ENCODE peak calls at places on chromosome 13, in eight cellular contexts. S, N, K, V, M, D, L and C are unnamed samples.

GRCh38 chr13:28535734-28536133 is 40.8 kb upstream of the FLT1 start:
- DNase-seq in S (no peak), N (no peak), K (no peak), V (no peak), M (no peak), D (no peak), L (no peak), C (no peak)

GRCh38 chr13:88144580-88144979 is 473.4 kb downstream of the SLITRK5 start:
- DNase-seq in S (no peak), N (no peak), K (no peak), V (no peak), M (no peak), D (no peak), L (no peak), C (no peak)

GRCh38 chr13:102400619-102401125 is 1.2 kb downstream of the FGF14 start:
- DNase-seq in S (no peak), N (peak; percentile 27), K (peak; percentile 47), V (peak; percentile 58), M (no peak), D (no peak), L (no peak), C (no peak)

GRCh38 chr13:59450218-59450617 is 713.5 kb downstream of the DIAPH3 start:
- DNase-seq in S (no peak), N (no peak), K (no peak), V (no peak), M (no peak), D (no peak), L (no peak), C (no peak)

GRCh38 chr13:87999141-87999765 is 328.1 kb downstream of the SLITRK5 start:
- DNase-seq in S (peak; percentile 30), N (no peak), K (no peak), V (no peak), M (peak; percentile 26), D (no peak), L (peak; percentile 88), C (no peak)

GRCh38 chr13:40549500-40550094 is 116.8 kb downstream of the FOXO1 start:
- DNase-seq in S (no peak), N (no peak), K (no peak), V (no peak), M (peak; percentile 28), D (no peak), L (peak; percentile 80), C (no peak)

GRCh38 chr13:30173301-30173605 is 134.1 kb downstream of the KATNAL1 start:
- DNase-seq in S (no peak), N (no peak), K (no peak), V (no peak), M (peak; percentile 32), D (no peak), L (no peak), C (no peak)

GRCh38 chr13:93476175-93476574 is 249.6 kb downstream of the GPC6 start:
- DNase-seq in S (peak; percentile 91), N (no peak), K (no peak), V (no peak), M (peak; percentile 65), D (no peak), L (peak; percentile 80), C (no peak)

GRCh38 chr13:29507356-29507755 is 88.1 kb downstream of the SLC7A1 start:
- DNase-seq in S (no peak), N (no peak), K (no peak), V (peak; percentile 63), M (no peak), D (no peak), L (peak; percentile 53), C (no peak)

GRCh38 chr13:106851251-106851650 is 283.3 kb upstream of the ARGLU1 start:
- DNase-seq in S (peak; percentile 18), N (no peak), K (no peak), V (no peak), M (peak; percentile 6), D (no peak), L (no peak), C (no peak)

GRCh38 chr13:112704634-112705145 is 14.9 kb downstream of the ATP11A start:
- DNase-seq in S (no peak), N (no peak), K (no peak), V (no peak), M (no peak), D (no peak), L (no peak), C (no peak)

GRCh38 chr13:53782400-53783030 is 753.9 kb downstream of the OLFM4 start:
- DNase-seq in S (peak; percentile 17), N (no peak), K (peak; percentile 78), V (peak; percentile 30), M (peak; percentile 66), D (no peak), L (peak; percentile 50), C (peak; percentile 42)

GRCh38 chr13:51844862-51845573 is at the start of gene TMEM272:
- DNase-seq in S (peak; percentile 11), N (peak; percentile 61), K (peak; percentile 70), V (peak; percentile 83), M (peak; percentile 45), D (peak; percentile 35), L (no peak), C (no peak)

GRCh38 chr13:94233401-94233800 is 246.1 kb downstream of the DCT start:
- DNase-seq in S (peak; percentile 96), N (no peak), K (no peak), V (peak; percentile 15), M (peak; percentile 97), D (no peak), L (peak; percentile 85), C (no peak)

GRCh38 chr13:99310382-99311031 is 3.3 kb upstream of the GPR183 start:
- DNase-seq in S (peak; percentile 93), N (no peak), K (no peak), V (no peak), M (peak; percentile 49), D (no peak), L (peak; percentile 87), C (no peak)

GRCh38 chr13:99307247-99307646 is at the start of gene GPR183:
- DNase-seq in S (peak; percentile 43), N (no peak), K (no peak), V (no peak), M (no peak), D (no peak), L (no peak), C (no peak)

GRCh38 chr13:99311137-99311536 is 3.9 kb upstream of the GPR183 start:
- DNase-seq in S (peak; percentile 49), N (no peak), K (no peak), V (no peak), M (no peak), D (no peak), L (no peak), C (no peak)

GRCh38 chr13:99307648-99308339 is 595 bp upstream of the GPR183 start:
- DNase-seq in S (peak; percentile 83), N (no peak), K (no peak), V (no peak), M (peak; percentile 64), D (peak; percentile 31), L (peak; percentile 54), C (no peak)

DNA sequence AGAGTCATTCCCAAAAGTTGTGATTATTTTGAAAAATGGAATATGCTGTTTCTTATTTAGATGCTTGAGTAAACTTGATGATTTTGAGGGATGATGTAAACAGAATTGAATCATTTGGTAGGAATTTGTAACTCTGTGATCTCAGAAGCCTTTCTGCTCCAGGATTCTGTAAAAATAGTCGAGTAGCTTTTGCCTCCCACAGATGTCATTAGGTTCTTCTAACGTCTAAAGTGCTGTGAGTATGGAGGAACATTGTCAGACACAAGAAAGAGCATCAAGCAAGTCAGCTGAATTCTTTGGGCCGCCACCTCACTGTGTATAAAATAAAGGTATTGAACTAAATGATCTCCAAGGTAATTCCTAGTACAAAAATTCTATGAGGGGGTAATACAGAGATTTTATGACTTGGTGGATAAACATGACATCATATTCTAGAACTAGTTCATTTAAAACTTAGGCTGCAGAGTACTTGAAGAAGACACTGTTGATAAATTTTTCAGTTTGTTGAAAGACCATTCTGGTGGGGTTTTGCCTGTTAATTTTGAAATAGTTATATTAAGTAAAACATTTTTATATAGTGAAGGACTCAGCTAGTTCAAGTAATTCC is 1.4 kb upstream of the GPR183 start:
- DNase-seq in S (peak; percentile 63), N (no peak), K (no peak), V (no peak), M (peak; percentile 68), D (no peak), L (peak; percentile 68), C (no peak)
- H3K4me3 ChIP-seq in S (no peak overlapping the region), N (no peak overlapping the region), K (no peak overlapping the region), V (no peak overlapping the region), M (no peak overlapping the region), D (peak overlapping the region; percentile 96), L (no peak overlapping the region), C (no peak overlapping the region)

GRCh38 chr13:47556703-47557102 is 444.4 kb downstream of the SUCLA2 start:
- DNase-seq in S (no peak), N (no peak), K (no peak), V (no peak), M (no peak), D (no peak), L (no peak), C (no peak)
- H3K4me3 ChIP-seq in S (no peak overlapping the region), N (no peak overlapping the region), K (no peak overlapping the region), V (no peak overlapping the region), M (no peak overlapping the region), D (no peak overlapping the region), L (no peak overlapping the region), C (no peak overlapping the region)

DNA sequence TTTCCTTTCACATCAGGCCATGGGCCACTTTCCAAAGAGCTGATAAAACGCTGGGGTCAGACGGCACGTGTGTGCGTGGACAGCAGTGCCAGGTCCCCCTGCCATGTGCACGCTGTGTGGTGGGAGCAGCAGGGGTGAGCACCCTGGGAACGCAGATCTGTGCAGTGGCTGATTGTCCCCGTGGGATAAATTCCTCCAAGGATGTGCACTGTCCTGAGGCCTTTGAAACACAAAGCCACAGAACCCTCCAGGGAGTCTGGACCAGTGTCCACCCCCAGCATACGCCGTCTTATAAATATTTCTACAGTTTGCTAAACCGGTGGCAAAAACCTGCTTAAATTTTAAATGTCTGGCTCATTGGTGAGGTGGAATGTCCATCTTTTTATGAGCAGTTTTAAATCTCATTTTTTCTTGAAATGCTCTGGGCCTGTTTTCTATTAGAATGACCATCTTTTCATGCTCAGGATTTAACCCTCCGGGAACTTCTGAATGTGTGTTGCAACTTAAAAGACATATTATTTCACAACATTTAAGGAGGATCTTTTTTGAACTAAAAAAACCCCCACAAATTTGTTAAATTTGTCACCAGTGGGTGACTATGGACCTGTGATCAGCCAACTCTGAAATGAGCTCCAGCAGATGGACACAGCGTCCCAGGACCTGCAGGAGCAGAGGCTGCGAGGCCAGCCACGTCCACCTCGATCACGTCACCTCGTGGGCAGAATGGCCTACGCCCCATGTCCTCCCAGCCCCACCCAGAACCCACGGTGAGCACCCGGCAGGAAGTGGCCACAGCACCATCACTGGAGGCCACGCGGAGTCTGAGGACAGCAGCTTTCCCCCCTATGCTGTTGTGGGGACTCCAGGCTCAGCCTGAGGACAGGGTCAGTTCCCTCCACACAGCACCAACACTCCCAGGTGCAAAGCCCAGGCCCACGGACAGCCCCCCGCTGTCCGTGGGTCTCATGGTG is 68.6 kb downstream of the RASA3 start:
- DNase-seq in S (peak; percentile 61), N (peak; percentile 57), K (peak; percentile 38), V (no peak), M (peak; percentile 57), D (no peak), L (peak; percentile 87), C (no peak)
- H3K4me3 ChIP-seq in S (peak overlapping the region; percentile 15), N (peak overlapping the region; percentile 46), K (no peak overlapping the region), V (peak overlapping the region; percentile 46), M (peak overlapping the region; percentile 48), D (no peak overlapping the region), L (peak overlapping the region; percentile 61), C (no peak overlapping the region)

DNA sequence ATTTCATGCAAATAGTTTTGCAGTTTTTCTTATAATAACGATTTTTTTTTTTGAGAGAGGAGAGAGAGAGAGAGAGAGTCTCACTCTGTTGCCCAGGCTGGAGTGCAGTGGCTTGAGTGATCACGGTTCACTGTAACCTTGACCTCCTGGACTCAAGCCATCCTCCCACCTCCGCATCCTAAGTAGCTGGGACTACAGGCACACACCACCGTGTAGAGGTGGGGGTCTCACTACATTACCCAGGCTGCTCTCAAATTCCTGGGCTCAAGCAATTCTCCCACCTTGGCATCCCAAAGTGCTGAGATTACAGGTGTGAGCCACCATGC is 26.8 kb upstream of the GJB6 start:
- DNase-seq in S (no peak), N (no peak), K (no peak), V (no peak), M (no peak), D (no peak), L (no peak), C (no peak)
- H3K4me3 ChIP-seq in S (no peak overlapping the region), N (no peak overlapping the region), K (no peak overlapping the region), V (no peak overlapping the region), M (no peak overlapping the region), D (no peak overlapping the region), L (no peak overlapping the region), C (no peak overlapping the region)